ENCODE peak calls at places on chromosomes 5 and 9, in seven cellular contexts. I is AG10803; D is mammary epithelial cell; R is CD8-positive, alpha-beta memory T cell; B is DMS53; C is endodermal cell; S is A549. W is an unnamed sample.

GRCh38 chr5:179318193-179318955 is 26.9 kb downstream of the ADAMTS2 start:
- DNase-seq in S (no peak), I (no peak), B (no peak), R (peak), C (no peak), D (no peak), W (no peak)

GRCh38 chr5:78626009-78626571 is 22.5 kb downstream of the LHFPL2 start:
- DNase-seq in D (no peak), C (peak), S (no peak), R (no peak), I (peak), B (no peak), W (no peak)

GRCh38 chr5:176575488-176576422 is 26.6 kb downstream of the CDHR2 start:
- DNase-seq in B (no peak), I (no peak), D (no peak), C (no peak), R (no peak), S (no peak), W (no peak)

GRCh38 chr9:20117985-20118384 is 329.1 kb upstream of the SLC24A2 start:
- DNase-seq in B (no peak), I (no peak), R (no peak), D (no peak), S (no peak), C (no peak), W (peak)

GRCh38 chr9:16645970-16646369 is 224.5 kb downstream of the BNC2 start:
- DNase-seq in C (no peak), R (no peak), I (peak), D (peak), B (no peak), S (no peak), W (no peak)

GRCh38 chr5:10460252-10460906 is 18.7 kb downstream of the ROPN1L start:
- DNase-seq in C (no peak), D (no peak), I (peak), R (no peak), B (no peak), S (peak), W (peak)

GRCh38 chr5:150261231-150261630 is 28.3 kb downstream of the CAMK2A start:
- DNase-seq in I (no peak), C (no peak), D (no peak), B (peak), R (no peak), S (no peak), W (no peak)

GRCh38 chr5:142246263-142246662 is 78.6 kb downstream of the SPRY4 start:
- DNase-seq in R (no peak), B (peak), D (peak), I (peak), S (no peak), C (no peak), W (no peak)

GRCh38 chr9:88243736-88244135 is 105.5 kb upstream of the SPATA31C2 start:
- DNase-seq in I (no peak), R (no peak), D (no peak), C (no peak), S (peak), B (no peak), W (peak)

GRCh38 chr5:107486489-107486888 is 184.2 kb downstream of the EFNA5 start:
- DNase-seq in B (peak), D (peak), I (no peak), C (no peak), R (peak), S (no peak), W (peak)

GRCh38 chr5:126358525-126358924 is 64.7 kb upstream of the GRAMD2B start:
- DNase-seq in I (peak), R (no peak), D (peak), C (no peak), S (no peak), B (no peak), W (no peak)

GRCh38 chr5:175752826-175753535 is 95.1 kb downstream of the HRH2 start:
- DNase-seq in C (no peak), B (no peak), R (no peak), D (no peak), S (no peak), I (no peak), W (no peak)

GRCh38 chr9:134899818-134900325 is 17.8 kb downstream of the FCN1 start:
- DNase-seq in I (no peak), B (no peak), C (no peak), D (peak), R (no peak), S (no peak), W (no peak)

GRCh38 chr5:180889366-180889765 is 9.6 kb upstream of the BTNL8 start:
- DNase-seq in C (no peak), B (no peak), R (no peak), I (no peak), D (no peak), S (no peak), W (peak)

W was measured in small intestine.